ENCODE peak calls at places on chromosome 21, in five cellular contexts. One of them, this sample, is unnamed.

GRCh38 chr21:39715804-39716397 is 29.1 kb upstream of the IGSF5 start:
- DNase-seq in foreskin fibroblast: peak
- DNase-seq in psoas muscle: peak
- DNase-seq in G401: peak
- DNase-seq in stimulated activated CD4-positive, alpha-beta T cell treated with anti-CD3 and anti-CD28 coated beads, Interleukin-1b, Interleukin-23, amount 100 ng/mL, for 48 hours: peak
- DNase-seq in this sample: peak

GRCh38 chr21:33377221-33377620 is 26.0 kb upstream of the IFNGR2 start:
- DNase-seq in foreskin fibroblast: no peak
- DNase-seq in psoas muscle: no peak
- DNase-seq in G401: no peak
- DNase-seq in stimulated activated CD4-positive, alpha-beta T cell treated with anti-CD3 and anti-CD28 coated beads, Interleukin-1b, Interleukin-23, amount 100 ng/mL, for 48 hours: no peak
- DNase-seq in this sample: no peak

GRCh38 chr21:44049182-44049581 is 37.1 kb downstream of the TRAPPC10 start:
- DNase-seq in foreskin fibroblast: no peak
- DNase-seq in psoas muscle: no peak
- DNase-seq in G401: peak
- DNase-seq in stimulated activated CD4-positive, alpha-beta T cell treated with anti-CD3 and anti-CD28 coated beads, Interleukin-1b, Interleukin-23, amount 100 ng/mL, for 48 hours: no peak
- DNase-seq in this sample: no peak

GRCh38 chr21:14523234-14523633 is 22.9 kb downstream of the SAMSN1 start:
- DNase-seq in foreskin fibroblast: no peak
- DNase-seq in psoas muscle: peak
- DNase-seq in G401: no peak
- DNase-seq in stimulated activated CD4-positive, alpha-beta T cell treated with anti-CD3 and anti-CD28 coated beads, Interleukin-1b, Interleukin-23, amount 100 ng/mL, for 48 hours: peak
- DNase-seq in this sample: no peak

GRCh38 chr21:46054447-46054846 is 43.5 kb upstream of the COL6A2 start:
- DNase-seq in foreskin fibroblast: peak
- DNase-seq in psoas muscle: no peak
- DNase-seq in G401: no peak
- DNase-seq in stimulated activated CD4-positive, alpha-beta T cell treated with anti-CD3 and anti-CD28 coated beads, Interleukin-1b, Interleukin-23, amount 100 ng/mL, for 48 hours: no peak
- DNase-seq in this sample: no peak

GRCh38 chr21:46393451-46393940 is 65.2 kb upstream of the DIP2A start:
- DNase-seq in foreskin fibroblast: no peak
- DNase-seq in psoas muscle: peak
- DNase-seq in G401: no peak
- DNase-seq in stimulated activated CD4-positive, alpha-beta T cell treated with anti-CD3 and anti-CD28 coated beads, Interleukin-1b, Interleukin-23, amount 100 ng/mL, for 48 hours: no peak
- DNase-seq in this sample: no peak

GRCh38 chr21:45228171-45228641 is 59.5 kb downstream of the POFUT2 start:
- DNase-seq in foreskin fibroblast: peak
- DNase-seq in psoas muscle: peak
- DNase-seq in G401: no peak
- DNase-seq in stimulated activated CD4-positive, alpha-beta T cell treated with anti-CD3 and anti-CD28 coated beads, Interleukin-1b, Interleukin-23, amount 100 ng/mL, for 48 hours: peak
- DNase-seq in this sample: no peak

GRCh38 chr21:42336065-42336464 is 14.7 kb downstream of the TFF2 start:
- DNase-seq in foreskin fibroblast: no peak
- DNase-seq in psoas muscle: no peak
- DNase-seq in G401: no peak
- DNase-seq in stimulated activated CD4-positive, alpha-beta T cell treated with anti-CD3 and anti-CD28 coated beads, Interleukin-1b, Interleukin-23, amount 100 ng/mL, for 48 hours: no peak
- DNase-seq in this sample: no peak

GRCh38 chr21:35163381-35163780 is 114.3 kb upstream of the RUNX1 start:
- DNase-seq in foreskin fibroblast: peak
- DNase-seq in psoas muscle: no peak
- DNase-seq in G401: no peak
- DNase-seq in stimulated activated CD4-positive, alpha-beta T cell treated with anti-CD3 and anti-CD28 coated beads, Interleukin-1b, Interleukin-23, amount 100 ng/mL, for 48 hours: no peak
- DNase-seq in this sample: no peak

GRCh38 chr21:41169258-41169576 is 1.3 kb downstream of the BACE2 start:
- DNase-seq in foreskin fibroblast: no peak
- DNase-seq in psoas muscle: no peak
- DNase-seq in G401: no peak
- DNase-seq in stimulated activated CD4-positive, alpha-beta T cell treated with anti-CD3 and anti-CD28 coated beads, Interleukin-1b, Interleukin-23, amount 100 ng/mL, for 48 hours: no peak
- DNase-seq in this sample: no peak

GRCh38 chr21:46110499-46111192 is 12.7 kb downstream of the COL6A2 start:
- DNase-seq in foreskin fibroblast: no peak
- DNase-seq in psoas muscle: peak
- DNase-seq in G401: no peak
- DNase-seq in stimulated activated CD4-positive, alpha-beta T cell treated with anti-CD3 and anti-CD28 coated beads, Interleukin-1b, Interleukin-23, amount 100 ng/mL, for 48 hours: peak
- DNase-seq in this sample: peak

GRCh38 chr21:19123525-19123924 is 719.9 kb upstream of the TMPRSS15 start:
- DNase-seq in foreskin fibroblast: no peak
- DNase-seq in psoas muscle: no peak
- DNase-seq in G401: no peak
- DNase-seq in stimulated activated CD4-positive, alpha-beta T cell treated with anti-CD3 and anti-CD28 coated beads, Interleukin-1b, Interleukin-23, amount 100 ng/mL, for 48 hours: no peak
- DNase-seq in this sample: no peak